ENCODE peak calls at places on chromosomes 7 and 10, in nine cellular contexts. L, E, Y, A, H, W, Z, X and K are unnamed samples.

GRCh38 chr7:132866551-132866950 is 215.3 kb downstream of the CHCHD3 start:
- DNase-seq in E (no peak), L (no peak), Z (no peak), W (no peak), H (no peak), X (no peak), A (no peak), Y (no peak), K (no peak)

GRCh38 chr7:57868771-57869483 is 418.9 kb downstream of the ZNF716 start:
- DNase-seq in H (no peak), Y (no peak), E (no peak), W (no peak), X (no peak), A (no peak), L (no peak), Z (no peak), K (peak)

GRCh38 chr7:74299401-74299800 is 10.2 kb downstream of the CLIP2 start:
- DNase-seq in Y (no peak), W (no peak), H (no peak), L (no peak), Z (no peak), X (no peak), E (no peak), A (no peak), K (no peak)

GRCh38 chr7:31794851-31795250 is 107.8 kb downstream of the PPP1R17 start:
- DNase-seq in Y (no peak), E (no peak), Z (no peak), A (no peak), X (no peak), W (no peak), L (no peak), H (no peak), K (no peak)

GRCh38 chr7:151689196-151689971 is 169.7 kb upstream of the RHEB start:
- DNase-seq in L (no peak), A (no peak), E (no peak), H (no peak), W (no peak), Y (no peak), X (no peak), Z (peak), K (no peak)

GRCh38 chr7:144517762-144518161 is 114.3 kb upstream of the NOBOX start:
- DNase-seq in W (no peak), L (no peak), H (no peak), Y (no peak), A (no peak), Z (no peak), X (no peak), E (no peak), K (no peak)

GRCh38 chr7:421056-421991 is 98.3 kb downstream of the PDGFA start:
- DNase-seq in L (no peak), X (no peak), Z (no peak), W (no peak), E (no peak), H (no peak), A (no peak), Y (no peak), K (no peak)

GRCh38 chr7:2082357-2083038 is 150.2 kb downstream of the MAD1L1 start:
- DNase-seq in X (no peak), L (no peak), Y (no peak), H (no peak), A (peak), Z (peak), E (no peak), W (peak), K (no peak)

GRCh38 chr10:79024716-79025112 is 44.1 kb upstream of the ZMIZ1 start:
- DNase-seq in H (no peak), X (no peak), Z (no peak), Y (no peak), W (no peak), L (no peak), E (no peak), A (no peak), K (no peak)

GRCh38 chr10:86708783-86709778 is 40.8 kb downstream of the LDB3 start:
- DNase-seq in W (no peak), X (no peak), H (no peak), L (no peak), A (no peak), Y (no peak), Z (no peak), E (no peak), K (no peak)

GRCh38 chr7:135979674-135980660 is 2.8 kb upstream of the MTPN start:
- DNase-seq in E (no peak), A (peak), Z (peak), Y (no peak), H (no peak), W (no peak), X (peak), L (no peak), K (no peak)

GRCh38 chr7:124088590-124088989 is 55.7 kb upstream of the TMEM229A start:
- DNase-seq in L (no peak), X (no peak), E (no peak), A (no peak), W (no peak), Y (no peak), Z (peak), H (no peak), K (no peak)

GRCh38 chr10:4941540-4942330 is 21.5 kb upstream of the AKR1C1 start:
- DNase-seq in L (no peak), A (no peak), Y (no peak), W (no peak), H (no peak), Z (peak), E (no peak), X (peak), K (no peak)

GRCh38 chr10:108632044-108632443 is 1291.3 kb downstream of the XPNPEP1 start:
- DNase-seq in A (no peak), L (no peak), Z (no peak), W (no peak), E (no peak), H (no peak), Y (no peak), X (no peak), K (no peak)

GRCh38 chr7:147412782-147413186 is 1177.8 kb upstream of the C7orf33 start:
- DNase-seq in Z (no peak), X (no peak), W (peak), H (no peak), L (no peak), A (peak), E (no peak), Y (no peak), K (no peak)